ENCODE peak calls at places on chromosomes 1 and 21, in seven cellular contexts. X, L, K, V, M, Q and O are unnamed samples. For H3K27me3, the result is how much of the 10 kb centered on the place peaks cover.

GRCh38 chr1:210726621-210727020 is 397.9 kb downstream of the HHAT start:
- DNase-seq in V (peak), X (peak), L (no peak), Q (no peak), K (no peak), M (no peak), O (no peak)

GRCh38 chr1:219782311-219782710 is 146.0 kb downstream of the SLC30A10 start:
- DNase-seq in M (no peak), X (no peak), Q (no peak), L (no peak), K (no peak), V (no peak), O (no peak)

GRCh38 chr1:15429701-15430149 is 8.5 kb upstream of the CTRC start:
- DNase-seq in L (no peak), Q (no peak), M (no peak), V (no peak), K (no peak), X (no peak), O (no peak)

GRCh38 chr1:246588322-246588721 is 22.1 kb downstream of the CNST start:
- DNase-seq in V (no peak), L (no peak), M (no peak), Q (no peak), K (no peak), X (no peak), O (no peak)

GRCh38 chr1:1157426-1157913 is 16.2 kb upstream of the TTLL10 start:
- DNase-seq in K (peak), V (peak), X (peak), Q (peak), M (peak), L (peak), O (peak)

GRCh38 chr1:246320286-246320685 is 186.8 kb downstream of the SMYD3 start:
- DNase-seq in L (no peak), Q (no peak), K (no peak), X (no peak), V (no peak), M (no peak), O (no peak)

GRCh38 chr1:7264101-7264500 is 478.8 kb downstream of the CAMTA1 start:
- DNase-seq in L (no peak), M (no peak), X (no peak), V (no peak), Q (no peak), K (no peak), O (no peak)

GRCh38 chr1:36349241-36349671 is 25.8 kb upstream of the EVA1B start:
- DNase-seq in V (no peak), Q (no peak), K (no peak), M (no peak), L (no peak), X (no peak), O (no peak)

GRCh38 chr1:193143285-193143684 is 21.5 kb downstream of the CDC73 start:
- DNase-seq in V (no peak), X (no peak), Q (no peak), M (no peak), K (no peak), L (no peak), O (no peak)

DNA sequence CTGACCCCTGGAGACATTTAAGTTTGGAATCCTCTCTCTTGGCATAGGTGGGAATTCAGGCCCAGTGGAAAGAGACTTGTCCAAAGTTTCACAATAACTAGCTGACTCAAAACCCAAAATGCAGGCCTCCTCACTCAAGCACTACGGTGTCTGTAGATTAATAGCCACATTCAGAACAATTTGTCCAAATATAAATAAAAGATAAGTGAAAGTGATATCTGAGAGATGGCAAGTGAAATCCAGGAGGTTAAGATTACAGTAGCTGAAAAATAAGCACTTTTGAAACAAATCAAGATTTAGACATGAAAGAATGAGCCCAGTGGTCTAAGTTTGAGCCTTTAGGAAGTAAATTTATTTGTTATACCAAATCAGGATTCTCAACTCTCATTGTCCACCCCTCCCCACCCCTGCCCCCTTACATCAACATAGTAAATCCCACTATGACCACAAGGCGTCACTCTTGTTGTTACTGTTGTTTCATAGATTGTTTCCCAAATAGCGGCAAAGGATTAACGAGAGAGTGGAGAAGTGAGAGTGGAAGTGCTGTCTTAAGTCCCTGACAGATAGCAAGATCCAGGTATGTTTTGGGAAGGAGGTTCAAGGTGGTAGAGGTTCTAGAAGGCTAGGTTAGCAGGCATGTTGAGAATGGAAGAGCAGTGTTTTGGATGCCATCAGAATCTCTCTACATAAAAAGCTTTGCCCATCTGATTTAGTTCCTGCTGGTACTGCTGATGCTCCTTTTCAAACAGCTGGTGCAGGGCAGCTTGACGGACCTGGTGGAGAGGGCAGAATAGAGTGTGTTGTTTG is 7.1 kb upstream of the TPM3 start:
- DNase-seq in L (no peak), K (no peak), Q (no peak), M (no peak), X (no peak), V (peak), O (peak)
- TF ChIP-seq CTCF in L (peak), K (peak), Q (peak), M (peak), X (no peak), V (peak), O (peak)

DNA sequence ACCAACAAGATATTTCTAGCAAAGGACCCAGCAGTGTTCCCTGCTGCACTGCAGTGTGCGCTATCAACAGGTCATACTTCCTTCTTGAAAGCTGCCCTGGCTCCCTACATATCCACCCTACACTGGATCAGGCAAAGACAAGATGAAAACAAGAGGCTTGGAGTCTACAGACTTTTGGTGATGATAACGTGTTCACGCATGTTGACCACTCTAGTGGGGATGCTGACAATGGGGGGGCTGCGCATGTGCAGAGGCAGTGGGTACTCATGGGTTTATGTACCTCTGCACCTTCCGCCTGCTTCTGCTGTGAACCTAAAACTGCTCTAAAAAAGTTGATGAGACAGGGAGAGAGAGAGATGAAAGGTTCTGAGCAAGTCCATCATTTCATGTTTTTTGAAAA is 5.5 kb downstream of the ENO1 start:
- DNase-seq in K (no peak), L (no peak), Q (no peak), M (no peak), V (no peak), X (no peak), O (no peak)
- H3K27ac ChIP-seq in K (peak), L (peak), Q (peak), M (peak), V (peak), X (no peak), O (no peak)

GRCh38 chr1:169610858-169611257 is 19.1 kb downstream of the SELP start:
- DNase-seq in K (no peak), M (no peak), X (no peak), V (no peak), Q (no peak), L (no peak), O (no peak)

GRCh38 chr1:169608231-169608630 is 21.7 kb downstream of the SELP start:
- DNase-seq in L (no peak), K (no peak), X (no peak), Q (no peak), V (no peak), M (peak), O (no peak)

GRCh38 chr1:169604781-169605560 is 18.7 kb upstream of the F5 start:
- DNase-seq in V (no peak), K (no peak), L (no peak), M (peak), Q (no peak), X (no peak), O (peak)

GRCh38 chr1:169615803-169616202 is 14.1 kb downstream of the SELP start:
- DNase-seq in K (no peak), Q (no peak), L (no peak), X (no peak), M (no peak), V (no peak), O (no peak)

GRCh38 chr1:169610110-169610509 is 19.8 kb downstream of the SELP start:
- DNase-seq in M (no peak), L (no peak), X (no peak), Q (no peak), K (no peak), V (no peak), O (no peak)
- H3K27me3 ChIP-seq in M (under half), L (under half), X (under half), Q (under half), K (under half), V (under half), O (under half)

GRCh38 chr1:154329551-154330131 is 4.3 kb downstream of the ATP8B2 start:
- DNase-seq in X (no peak), M (no peak), Q (no peak), K (no peak), L (no peak), V (no peak), O (peak)

GRCh38 chr1:154327466-154328317 is 2.4 kb downstream of the ATP8B2 start:
- DNase-seq in X (peak), Q (peak), V (no peak), M (no peak), L (no peak), K (peak), O (no peak)

GRCh38 chr1:154328318-154329151 is 3.2 kb downstream of the ATP8B2 start:
- DNase-seq in L (peak), K (peak), M (peak), X (peak), Q (peak), V (peak), O (peak)

GRCh38 chr1:154330669-154331068 is 5.3 kb downstream of the ATP8B2 start:
- DNase-seq in V (no peak), Q (no peak), X (no peak), K (no peak), L (no peak), M (no peak), O (no peak)

DNA sequence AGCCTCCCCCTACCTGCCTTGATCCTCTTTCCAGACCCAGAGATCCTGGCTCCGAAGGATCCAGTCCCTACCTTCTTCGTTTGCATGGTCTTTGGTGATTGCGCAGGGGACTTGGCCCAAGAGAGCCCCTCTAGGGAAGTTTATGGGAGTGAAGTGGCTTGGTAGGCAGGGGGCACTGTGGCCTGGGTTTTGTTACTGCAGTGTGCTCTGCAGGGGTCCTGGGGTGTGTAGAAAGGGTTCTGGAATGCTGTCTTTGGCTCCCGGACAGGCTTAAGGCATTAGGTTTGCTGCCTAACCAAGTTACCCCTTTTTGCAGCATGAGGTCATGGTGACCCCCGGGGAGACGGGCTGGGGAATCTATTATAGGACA is 3.8 kb downstream of the ATP8B2 start:
- DNase-seq in M (no peak), V (no peak), L (no peak), Q (no peak), X (peak), K (no peak), O (no peak)
- TF ChIP-seq CTCF in M (no peak), V (peak), L (no peak), Q (no peak), X (no peak), K (no peak), O (no peak)

GRCh38 chr1:27141266-27142003 is 13.5 kb downstream of the SLC9A1 start:
- DNase-seq in V (no peak), X (no peak), Q (peak), K (peak), M (peak), L (peak), O (no peak)
- H3K27ac ChIP-seq in V (no peak), X (no peak), Q (peak), K (peak), M (no peak), L (peak), O (peak)

DNA sequence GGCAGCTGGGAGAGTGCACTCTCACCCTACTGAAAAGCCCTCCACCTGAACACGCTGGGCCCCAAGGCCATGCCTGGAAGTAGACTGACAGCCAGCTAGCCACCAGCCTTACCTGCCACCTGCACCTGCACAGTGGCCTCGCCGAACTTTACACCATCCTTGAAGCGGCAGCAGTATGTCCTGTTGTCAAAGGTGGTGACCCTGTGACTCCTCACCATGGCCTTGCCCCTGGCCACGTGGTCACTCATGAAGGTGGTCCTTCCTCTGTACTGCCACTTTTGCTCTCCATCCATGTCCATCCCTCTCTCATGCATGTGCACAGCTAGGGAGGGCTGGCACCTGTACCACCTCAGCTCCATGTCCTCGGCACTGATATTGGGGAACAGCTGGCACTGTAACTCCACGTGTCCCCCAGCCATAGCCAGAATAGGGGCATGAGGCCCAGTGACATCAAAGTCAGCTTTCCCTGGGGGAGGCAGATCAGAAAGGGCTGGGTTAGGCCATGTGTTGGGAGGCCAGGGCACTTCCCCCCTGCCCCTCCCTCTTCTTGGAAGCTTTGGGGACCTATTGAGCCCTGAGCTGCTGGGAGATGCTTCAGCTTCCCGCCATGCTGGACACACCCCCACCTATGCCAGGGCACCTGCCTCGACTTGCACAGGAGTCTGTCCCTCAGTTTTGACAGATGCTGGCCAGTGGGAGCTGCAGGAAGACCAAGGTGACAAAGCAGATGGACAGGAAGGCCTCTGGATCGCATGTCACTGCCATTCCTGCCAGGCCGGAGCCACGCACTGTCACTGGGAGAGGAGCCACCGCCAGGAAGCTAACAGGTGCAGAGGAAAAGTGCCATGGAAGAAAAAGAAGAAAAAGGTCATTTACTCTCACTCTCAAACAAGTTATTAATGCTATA is 24.6 kb downstream of the RNF187 start:
- DNase-seq in L (peak), V (no peak), Q (no peak), K (no peak), M (no peak), X (no peak), O (no peak)
- H3K27me3 ChIP-seq in L (under half), V (under half), Q (under half), K (under half), M (under half), X (under half), O (under half)

GRCh38 chr21:25273945-25274344 is 333.3 kb downstream of the MRPL39 start:
- DNase-seq in V (no peak), X (no peak), K (no peak), L (no peak), M (no peak), Q (no peak), O (no peak)
- TF ChIP-seq CTCF in V (no peak), X (no peak), K (no peak), L (no peak), M (no peak), Q (no peak), O (no peak)

GRCh38 chr1:34858901-34859441 is 578 bp downstream of the SMIM12 start:
- DNase-seq in M (no peak), X (peak), K (no peak), L (no peak), V (no peak), Q (no peak), O (peak)
- H3K27ac ChIP-seq in M (peak), X (peak), K (peak), L (peak), V (peak), Q (peak), O (peak)